ENCODE peak calls at places on chromosomes 12 and 14, in nine cellular contexts. L is PC-3, Q is heart left ventricle, K is colonic mucosa, E is fibroblast of mammary gland, S is foreskin fibroblast, R is cardiac fibroblast, T is endothelial cell of umbilical vein, W is GM23248. A is an unnamed sample.

GRCh38 chr12:77001181-77001758 is 64.1 kb downstream of the E2F7 start:
- DNase-seq in L (no peak), Q (no peak), K (no peak), E (no peak), S (no peak), R (no peak), T (no peak), W (no peak), A (no peak)

GRCh38 chr12:110549716-110550115 is 33.4 kb downstream of the PPTC7 start:
- DNase-seq in L (no peak), Q (no peak), K (no peak), E (no peak), S (no peak), R (no peak), T (no peak), W (no peak), A (no peak)

GRCh38 chr12:122862872-122863701 is 27.8 kb downstream of the HIP1R start:
- DNase-seq in L (peak; percentile 39), Q (no peak), K (peak; percentile 91), E (no peak), S (no peak), R (no peak), T (no peak), W (no peak), A (no peak)

GRCh38 chr12:93892431-93893210 is 215.4 kb downstream of the CRADD start:
- DNase-seq in L (no peak), Q (no peak), K (no peak), E (no peak), S (no peak), R (no peak), T (no peak), W (no peak), A (no peak)

GRCh38 chr14:64692597-64693350 is 11.4 kb upstream of the PLEKHG3 start:
- DNase-seq in L (peak; percentile 62), Q (no peak), K (peak; percentile 66), E (no peak), S (no peak), R (no peak), T (no peak), W (peak; percentile 26), A (no peak)

GRCh38 chr14:60654303-60654925 is 5.1 kb upstream of the SIX1 start:
- DNase-seq in L (peak; percentile 37), Q (no peak), K (no peak), E (peak; percentile 69), S (peak; percentile 91), R (peak; percentile 22), T (no peak), W (peak; percentile 68), A (no peak)

GRCh38 chr12:118189761-118190181 is 53.8 kb downstream of the PEBP1 start:
- DNase-seq in L (no peak), Q (no peak), K (peak; percentile 20), E (peak; percentile 59), S (peak; percentile 56), R (peak; percentile 62), T (peak; percentile 47), W (peak; percentile 78), A (no peak)

GRCh38 chr14:100849432-100849831 is 23.5 kb downstream of the MEG3 start:
- DNase-seq in L (peak; percentile 49), Q (no peak), K (no peak), E (peak; percentile 74), S (no peak), R (no peak), T (no peak), W (peak; percentile 71), A (peak; percentile 45)

GRCh38 chr14:91282954-91283645 is 38.6 kb upstream of the GPR68 start:
- DNase-seq in L (no peak), Q (no peak), K (no peak), E (no peak), S (no peak), R (no peak), T (no peak), W (no peak), A (no peak)

GRCh38 chr12:62625238-62625637 is 158.6 kb downstream of the MON2 start:
- DNase-seq in L (no peak), Q (no peak), K (no peak), E (peak; percentile 55), S (no peak), R (peak; percentile 77), T (no peak), W (peak; percentile 59), A (no peak)

GRCh38 chr12:131642771-131643170 is 68.1 kb upstream of the SFSWAP start:
- DNase-seq in L (no peak), Q (no peak), K (no peak), E (no peak), S (no peak), R (no peak), T (peak; percentile 0), W (no peak), A (no peak)

GRCh38 chr14:92492261-92492660 is 21.3 kb upstream of the RIN3 start:
- DNase-seq in L (no peak), Q (no peak), K (peak; percentile 18), E (no peak), S (no peak), R (no peak), T (no peak), W (peak; percentile 29), A (no peak)

GRCh38 chr12:120252071-120252906 is 13.2 kb downstream of the PXN start:
- DNase-seq in L (no peak), Q (no peak), K (no peak), E (no peak), S (no peak), R (no peak), T (peak; percentile 1), W (no peak), A (no peak)

GRCh38 chr14:92513204-92513965 is at the start of gene RIN3:
- DNase-seq in L (peak; percentile 16), Q (peak; percentile 69), K (peak; percentile 52), E (peak; percentile 54), S (peak; percentile 59), R (peak; percentile 59), T (peak; percentile 48), W (peak; percentile 84), A (peak; percentile 52)

GRCh38 chr14:61472801-61473376 is 151.5 kb downstream of the PRKCH start:
- DNase-seq in L (no peak), Q (no peak), K (no peak), E (peak; percentile 69), S (peak; percentile 53), R (peak; percentile 62), T (peak; percentile 37), W (peak; percentile 24), A (no peak)

GRCh38 chr14:73861060-73861459 is 9.4 kb downstream of the PTGR2 start:
- DNase-seq in L (no peak), Q (no peak), K (no peak), E (no peak), S (no peak), R (no peak), T (no peak), W (no peak), A (no peak)

GRCh38 chr12:70367268-70368141 is 1.4 kb downstream of the KCNMB4 start:
- DNase-seq in L (no peak), Q (no peak), K (peak; percentile 24), E (no peak), S (peak; percentile 15), R (peak; percentile 34), T (peak; percentile 20), W (peak; percentile 49), A (no peak)

GRCh38 chr14:57833304-57833703 is 32.6 kb downstream of the SLC35F4 start:
- DNase-seq in L (peak; percentile 100), Q (peak; percentile 40), K (no peak), E (peak; percentile 99), S (peak; percentile 86), R (peak; percentile 98), T (no peak), W (peak; percentile 97), A (peak; percentile 87)

GRCh38 chr14:87992720-87993484 is at the start of gene GALC:
- DNase-seq in L (no peak), Q (peak; percentile 97), K (peak; percentile 95), E (peak; percentile 87), S (peak; percentile 87), R (peak; percentile 91), T (peak; percentile 94), W (peak; percentile 98), A (peak; percentile 88)
- H3K4me3 ChIP-seq in L (peak within 1 kb of the TSS; percentile 59), Q (peak within 1 kb of the TSS; percentile 88), K (peak within 1 kb of the TSS; percentile 58), E (peak within 1 kb of the TSS; percentile 75), S (peak within 1 kb of the TSS; percentile 62), R (peak within 1 kb of the TSS; percentile 61), T (peak within 1 kb of the TSS; percentile 74), W (peak within 1 kb of the TSS; percentile 74), A (peak within 1 kb of the TSS; percentile 62)

DNA sequence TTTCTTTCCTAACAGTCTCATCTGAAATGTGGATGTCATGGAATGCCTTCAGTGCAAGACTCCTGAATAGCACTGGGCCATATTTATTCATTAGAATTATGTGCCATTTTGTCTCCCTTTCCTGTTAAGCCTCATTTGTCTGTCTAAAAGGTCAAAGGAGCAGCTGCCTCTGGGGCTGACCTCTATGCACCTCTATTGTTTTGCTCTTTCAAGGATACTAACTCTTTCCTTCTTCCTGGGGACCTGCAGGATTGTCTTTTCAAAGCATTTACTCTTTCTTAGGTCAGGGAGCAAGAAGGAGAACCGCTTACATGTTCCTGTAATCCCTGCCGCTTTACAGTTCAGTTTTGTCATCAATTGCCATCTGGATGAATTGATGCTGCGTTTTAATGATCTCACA is 310.7 kb downstream of the NPAS3 start:
- DNase-seq in L (no peak), Q (no peak), K (no peak), E (no peak), S (no peak), R (no peak), T (no peak), W (no peak), A (no peak)
- H3K4me3 ChIP-seq in L (no peak overlapping the region), Q (no peak overlapping the region), K (no peak overlapping the region), E (no peak overlapping the region), S (no peak overlapping the region), R (no peak overlapping the region), T (no peak overlapping the region), W (no peak overlapping the region), A (no peak overlapping the region)

GRCh38 chr12:49825360-49825970 is 2.7 kb downstream of the NCKAP5L start:
- DNase-seq in L (no peak), Q (peak; percentile 71), K (no peak), E (peak; percentile 86), S (peak; percentile 68), R (peak; percentile 67), T (no peak), W (peak; percentile 88), A (no peak)
- H3K4me3 ChIP-seq in L (no peak overlapping the region), Q (peak overlapping the region; percentile 9), K (no peak overlapping the region), E (peak overlapping the region; percentile 27), S (no peak overlapping the region), R (no peak overlapping the region), T (no peak overlapping the region), W (peak overlapping the region; percentile 90), A (no peak overlapping the region)

DNA sequence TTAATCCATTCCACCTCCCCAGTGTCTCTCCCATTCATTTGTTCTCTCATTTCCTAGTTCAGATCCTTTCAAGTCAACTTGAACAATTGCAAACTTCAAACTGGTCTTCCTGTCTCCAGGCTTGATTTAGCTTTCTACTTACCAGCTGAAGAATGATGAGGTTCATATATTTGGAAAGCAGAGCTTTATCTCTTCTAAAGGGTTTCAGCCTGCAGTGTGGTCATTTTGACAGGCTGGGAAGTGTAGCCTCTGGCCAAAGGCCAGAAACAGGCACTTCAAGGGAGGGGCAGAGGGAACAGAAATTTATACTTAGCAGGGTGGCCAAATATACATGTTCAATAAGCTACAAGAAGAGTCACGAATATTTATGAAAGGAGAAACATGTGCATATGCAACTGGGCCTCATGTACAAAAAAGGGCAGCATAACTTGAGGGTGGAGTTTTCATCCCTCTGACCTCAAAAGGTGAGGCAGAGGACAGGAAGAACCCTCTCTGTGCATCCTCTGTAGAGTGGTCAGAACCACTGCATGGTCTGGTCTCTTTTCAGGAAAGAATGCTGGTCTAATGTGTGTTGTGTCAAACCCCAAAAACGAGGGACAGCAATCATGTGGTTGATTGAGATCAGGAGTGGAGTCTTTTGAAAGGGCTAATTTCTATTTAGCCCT is 34.0 kb upstream of the HECTD1 start:
- DNase-seq in L (no peak), Q (no peak), K (peak; percentile 18), E (no peak), S (no peak), R (no peak), T (no peak), W (peak; percentile 9), A (no peak)
- H3K4me3 ChIP-seq in L (no peak overlapping the region), Q (no peak overlapping the region), K (no peak overlapping the region), E (no peak overlapping the region), S (no peak overlapping the region), R (no peak overlapping the region), T (no peak overlapping the region), W (peak overlapping the region; percentile 53), A (no peak overlapping the region)